ENCODE peak calls at places on chromosome 2, in four cellular contexts. T is SJSA1; X is activated naive CD4-positive, alpha-beta T cell treated with anti-CD3 and anti-CD28 coated beads, Interleukin-2, amount 10 ng/mL, durations not matched to agents 7 days and 5 days; H is ACHN. M is an unnamed sample.

GRCh38 chr2:192011196-192011595 is 164.3 kb upstream of the CAVIN2 start:
- DNase-seq in T (peak; percentile 26), X (no peak), H (no peak), M (peak; percentile 18)

GRCh38 chr2:43455735-43456642 is 139.8 kb downstream of the THADA start:
- DNase-seq in T (peak; percentile 49), X (no peak), H (peak; percentile 75), M (peak; percentile 55)

GRCh38 chr2:171244970-171245782 is 84.5 kb upstream of the TLK1 start:
- DNase-seq in T (no peak), X (no peak), H (peak; percentile 11), M (peak; percentile 49)

GRCh38 chr2:178761759-178762371 is 45.4 kb downstream of the TTN start:
- DNase-seq in T (peak; percentile 31), X (peak; percentile 47), H (peak; percentile 55), M (peak; percentile 40)

GRCh38 chr2:215579809-215580208 is 143.9 kb upstream of the FN1 start:
- DNase-seq in T (no peak), X (no peak), H (no peak), M (peak; percentile 90)

GRCh38 chr2:7378642-7379041 is 461.4 kb downstream of the RNF144A start:
- DNase-seq in T (no peak), X (no peak), H (no peak), M (no peak)

GRCh38 chr2:231523451-231524266 is 6.6 kb downstream of the NMUR1 start:
- DNase-seq in T (no peak), X (peak; percentile 33), H (no peak), M (peak; percentile 3)

GRCh38 chr2:219539295-219539788 is 4.3 kb downstream of the CHPF start:
- DNase-seq in T (no peak), X (no peak), H (no peak), M (no peak)

GRCh38 chr2:144430722-144431163 is 89.2 kb downstream of the ZEB2 start:
- DNase-seq in T (peak; percentile 86), X (no peak), H (no peak), M (peak; percentile 41)

GRCh38 chr2:54531558-54531957 is 75.4 kb downstream of the SPTBN1 start:
- DNase-seq in T (peak; percentile 15), X (no peak), H (peak; percentile 84), M (no peak)

GRCh38 chr2:136131961-136132839 is 14.3 kb upstream of the CXCR4 start:
- DNase-seq in T (no peak), X (peak; percentile 85), H (no peak), M (no peak)

GRCh38 chr2:61499060-61499459 is 28.2 kb upstream of the USP34 start:
- DNase-seq in T (no peak), X (no peak), H (no peak), M (no peak)

M was measured in EH.